ENCODE peak calls at places on chromosomes 5 and 9, in six cellular contexts. D is spleen; V is lower lobe of right lung; R is HCT116; H is ovary; Q is activated T-helper 1 cell treated with anti-CD3 and anti-CD28 coated beads, Interleukin-2, amount 50 U/mL, for 16 hours. O is an unnamed sample.

GRCh38 chr9:131096490-131097258 is at the start of gene AIF1L:
- DNase-seq in H (no peak), R (peak), Q (no peak), D (no peak), V (no peak), O (no peak)

GRCh38 chr9:112168197-112168596 is 6.9 kb downstream of the SUSD1 start:
- DNase-seq in D (no peak), H (no peak), V (no peak), R (no peak), Q (no peak), O (no peak)

GRCh38 chr5:84381501-84382362 is 2.9 kb downstream of the EDIL3 start:
- DNase-seq in V (no peak), Q (no peak), D (no peak), R (no peak), H (no peak), O (no peak)

GRCh38 chr9:73532985-73533384 is 381.3 kb downstream of the ANXA1 start:
- DNase-seq in R (no peak), D (no peak), H (no peak), Q (no peak), V (no peak), O (no peak)

GRCh38 chr9:92438900-92439526 is 14.7 kb upstream of the OMD start:
- DNase-seq in D (no peak), H (no peak), V (no peak), Q (no peak), R (peak), O (no peak)

GRCh38 chr5:143888912-143889311 is 77.0 kb downstream of the HMHB1 start:
- DNase-seq in R (no peak), H (no peak), D (no peak), Q (no peak), V (no peak), O (no peak)

GRCh38 chr5:177112589-177113220 is 20.9 kb upstream of the NSD1 start:
- DNase-seq in R (no peak), V (no peak), D (no peak), H (no peak), Q (no peak), O (no peak)

GRCh38 chr9:134689320-134690181 is 47.9 kb downstream of the COL5A1 start:
- DNase-seq in V (peak), D (peak), H (peak), Q (no peak), R (peak), O (no peak)

GRCh38 chr9:23829580-23830458 is 3.8 kb upstream of the ELAVL2 start:
- DNase-seq in R (no peak), H (no peak), V (no peak), Q (no peak), D (no peak), O (no peak)

GRCh38 chr5:150461231-150461630 is 11.7 kb upstream of the RPS14 start:
- DNase-seq in V (peak), D (peak), R (no peak), H (no peak), Q (no peak), O (no peak)

GRCh38 chr5:1950096-1950707 is 67.5 kb upstream of the IRX4 start:
- DNase-seq in V (no peak), H (no peak), D (no peak), Q (no peak), R (no peak), O (no peak)

GRCh38 chr9:107946364-107947137 is 457.0 kb upstream of the KLF4 start:
- DNase-seq in Q (no peak), H (no peak), R (no peak), V (no peak), D (no peak), O (no peak)

GRCh38 chr9:115022760-115023434 is 92.5 kb upstream of the TNFSF8 start:
- DNase-seq in H (no peak), V (no peak), D (no peak), R (no peak), Q (no peak), O (no peak)

GRCh38 chr9:12680341-12680740 is 12.8 kb upstream of the TYRP1 start:
- DNase-seq in H (no peak), D (no peak), R (no peak), Q (no peak), V (no peak), O (no peak)

GRCh38 chr9:127801955-127802575 is 617 bp upstream of the FPGS start:
- DNase-seq in D (no peak), Q (no peak), V (no peak), H (no peak), R (no peak), O (no peak)

GRCh38 chr9:36928670-36929349 is 105.3 kb downstream of the PAX5 start:
- DNase-seq in D (no peak), H (no peak), Q (no peak), R (no peak), V (no peak), O (no peak)

GRCh38 chr5:167576928-167577327 is 714.5 kb upstream of the WWC1 start:
- DNase-seq in Q (no peak), D (no peak), V (no peak), R (no peak), H (no peak), O (no peak)

GRCh38 chr9:69149321-69149807 is 24.7 kb upstream of the TJP2 start:
- DNase-seq in H (no peak), D (no peak), R (no peak), Q (no peak), V (no peak), O (peak)

GRCh38 chr9:128607642-128608350 is 48.9 kb downstream of the DYNC2I2 start:
- DNase-seq in D (no peak), V (no peak), H (no peak), R (no peak), Q (no peak), O (peak)

GRCh38 chr9:103037508-103038477 is 42.7 kb downstream of the CYLC2 start:
- DNase-seq in D (peak), Q (no peak), V (no peak), H (no peak), R (no peak), O (peak)

GRCh38 chr9:127661342-127661741 is 45.4 kb upstream of the CFAP157 start:
- DNase-seq in D (no peak), H (peak), Q (no peak), V (no peak), R (no peak), O (peak)

GRCh38 chr9:21661626-21662025 is 140.8 kb upstream of the MTAP start:
- DNase-seq in V (no peak), R (no peak), Q (no peak), D (no peak), H (no peak), O (no peak)

GRCh38 chr9:96512240-96512639 is 62.3 kb downstream of the HABP4 start:
- DNase-seq in D (no peak), V (no peak), R (no peak), Q (no peak), H (no peak), O (no peak)

GRCh38 chr9:68749579-68750159 is 44.6 kb downstream of the PIP5K1B start:
- DNase-seq in Q (no peak), H (no peak), D (no peak), V (peak), R (no peak), O (no peak)

GRCh38 chr9:126159661-126160060 is 167.0 kb upstream of the MVB12B start:
- DNase-seq in H (peak), Q (no peak), V (no peak), D (peak), R (no peak), O (no peak)

GRCh38 chr5:90932052-90932699 is 373.6 kb downstream of the ADGRV1 start:
- DNase-seq in R (peak), H (no peak), V (no peak), Q (no peak), D (no peak), O (no peak)

GRCh38 chr9:109974143-109974917 is 194.3 kb downstream of the PALM2AKAP2 start:
- DNase-seq in V (peak), H (no peak), Q (no peak), R (no peak), D (peak), O (no peak)

GRCh38 chr5:122874179-122874875 is 28.9 kb downstream of the SNX24 start:
- DNase-seq in D (no peak), V (no peak), R (no peak), Q (no peak), H (no peak), O (no peak)

GRCh38 chr5:180658774-180659564 is 9.6 kb upstream of the FLT4 start:
- DNase-seq in Q (no peak), H (no peak), V (no peak), R (no peak), D (no peak), O (no peak)

GRCh38 chr5:10424124-10424731 is 17.5 kb upstream of the ROPN1L start:
- DNase-seq in V (no peak), H (no peak), R (peak), D (no peak), Q (no peak), O (peak)

GRCh38 chr5:38265546-38266179 is 7.3 kb downstream of the EGFLAM start:
- DNase-seq in D (no peak), V (no peak), R (peak), H (peak), Q (no peak), O (peak)

GRCh38 chr5:16550316-16550952 is 66.4 kb downstream of the RETREG1 start:
- DNase-seq in V (no peak), Q (no peak), R (peak), D (no peak), H (no peak), O (no peak)